ENCODE peak calls at places on chromosomes 7 and 10, in seven cellular contexts. I is effector CD4-positive, alpha-beta T cell; P is OCI-LY7; A is astrocyte; K is neural crest cell; Y is Calu3; X is IMR-90. J is an unnamed sample.

GRCh38 chr10:130357226-130357625 is 221.0 kb downstream of the GLRX3 start:
- DNase-seq in I (no peak), A (no peak), X (no peak), P (no peak), Y (no peak), K (no peak), J (no peak)

GRCh38 chr10:130021373-130021950 is 57.4 kb upstream of the EBF3 start:
- DNase-seq in K (no peak), A (peak; percentile 88), X (peak; percentile 87), Y (no peak), P (no peak), I (no peak), J (peak; percentile 98)

GRCh38 chr10:3666525-3667302 is 118.3 kb downstream of the KLF6 start:
- DNase-seq in P (no peak), K (no peak), I (peak; percentile 13), Y (no peak), X (no peak), A (no peak), J (no peak)

GRCh38 chr7:158495780-158496179 is 91.8 kb downstream of the PTPRN2 start:
- DNase-seq in X (no peak), A (no peak), I (no peak), Y (peak; percentile 65), K (peak; percentile 23), P (peak; percentile 19), J (no peak)

GRCh38 chr7:107951172-107951787 is 51.7 kb downstream of the LAMB1 start:
- DNase-seq in K (no peak), A (no peak), I (no peak), X (no peak), P (no peak), Y (no peak), J (no peak)

GRCh38 chr10:28111712-28112111 is 112.8 kb upstream of the ODAD2 start:
- DNase-seq in I (no peak), K (no peak), P (no peak), X (peak; percentile 83), Y (no peak), A (peak; percentile 86), J (no peak)

GRCh38 chr10:51046668-51047067 is 27.6 kb upstream of the PRKG1 start:
- DNase-seq in Y (no peak), X (no peak), K (no peak), I (no peak), P (no peak), A (no peak), J (no peak)

GRCh38 chr7:155289949-155290501 is 7.7 kb upstream of the INSIG1 start:
- DNase-seq in Y (no peak), A (no peak), X (no peak), P (no peak), I (no peak), K (no peak), J (no peak)

GRCh38 chr7:85600425-85600824 is 413.6 kb upstream of the SEMA3D start:
- DNase-seq in I (no peak), K (no peak), A (no peak), P (no peak), Y (no peak), X (peak; percentile 20), J (no peak)

GRCh38 chr7:2519119-2519930 is at the start of gene LFNG:
- DNase-seq in P (peak; percentile 88), K (peak; percentile 71), I (peak; percentile 75), X (peak; percentile 83), A (peak; percentile 83), Y (peak; percentile 97), J (peak; percentile 95)

GRCh38 chr7:35546691-35547090 is 148.2 kb downstream of the HERPUD2 start:
- DNase-seq in A (no peak), K (no peak), P (no peak), I (no peak), X (no peak), Y (no peak), J (no peak)

GRCh38 chr7:31764457-31764856 is 77.4 kb downstream of the PPP1R17 start:
- DNase-seq in K (no peak), I (no peak), A (no peak), X (no peak), Y (no peak), P (no peak), J (no peak)

GRCh38 chr10:4514445-4515108 is 311.4 kb upstream of the AKR1E2 start:
- DNase-seq in K (no peak), P (peak; percentile 9), A (no peak), I (no peak), X (no peak), Y (no peak), J (no peak)

GRCh38 chr7:136325021-136325420 is 347.9 kb upstream of the MTPN start:
- DNase-seq in K (no peak), Y (no peak), A (no peak), P (no peak), I (no peak), X (no peak), J (no peak)

GRCh38 chr7:141433698-141434097 is 117.5 kb upstream of the AGK start:
- DNase-seq in K (no peak), Y (no peak), P (no peak), I (no peak), A (no peak), X (no peak), J (no peak)

GRCh38 chr10:1605999-1606940 is 131.1 kb downstream of the ADARB2 start:
- DNase-seq in K (no peak), P (no peak), A (no peak), I (no peak), Y (no peak), X (no peak), J (no peak)

GRCh38 chr10:89367529-89367928 is 10.3 kb upstream of the IFIT1B start:
- DNase-seq in X (no peak), Y (no peak), K (no peak), P (no peak), I (no peak), A (no peak), J (no peak)

GRCh38 chr10:31074357-31075065 is 42.8 kb upstream of the ZNF438 start:
- DNase-seq in Y (no peak), A (no peak), I (no peak), K (no peak), P (no peak), X (no peak), J (no peak)

GRCh38 chr7:124915242-124915641 is 14.4 kb downstream of the POT1 start:
- DNase-seq in K (no peak), A (no peak), Y (no peak), X (no peak), P (no peak), I (no peak), J (no peak)

J was measured in myocyte.